ENCODE peak calls at places on chromosomes 2 and 18, in seven cellular contexts. G, Y, J, D, P, F and R are unnamed samples.

GRCh38 chr2:101011152-101011551 is 9.1 kb downstream of the RPL31 start:
- DNase-seq in G (no peak), Y (no peak), J (no peak), D (no peak), P (no peak), F (no peak), R (no peak)

GRCh38 chr2:137910641-137911040 is 53.6 kb upstream of the HNMT start:
- DNase-seq in G (no peak), Y (no peak), J (peak), D (peak), P (peak), F (peak), R (no peak)

GRCh38 chr2:112633708-112634107 is 12.0 kb upstream of the SLC20A1 start:
- DNase-seq in G (no peak), Y (no peak), J (no peak), D (no peak), P (no peak), F (no peak), R (no peak)

GRCh38 chr2:7984693-7985353 is 697.0 kb upstream of the ID2 start:
- DNase-seq in G (no peak), Y (no peak), J (no peak), D (no peak), P (no peak), F (no peak), R (no peak)

GRCh38 chr18:35582310-35582682 is 756 bp downstream of the GALNT1 start:
- DNase-seq in G (no peak), Y (no peak), J (no peak), D (peak), P (no peak), F (no peak), R (no peak)

GRCh38 chr2:237885931-237886701 is 26.7 kb downstream of the RAMP1 start:
- DNase-seq in G (no peak), Y (no peak), J (no peak), D (no peak), P (peak), F (no peak), R (no peak)

GRCh38 chr2:98040331-98040939 is 44.7 kb upstream of the TMEM131 start:
- DNase-seq in G (no peak), Y (no peak), J (no peak), D (no peak), P (no peak), F (no peak), R (no peak)

GRCh38 chr2:127673304-127674069 is 1.8 kb downstream of the LIMS2 start:
- DNase-seq in G (no peak), Y (no peak), J (no peak), D (no peak), P (peak), F (no peak), R (no peak)

GRCh38 chr2:151657667-151658076 is 76.6 kb downstream of the NEB start:
- DNase-seq in G (no peak), Y (no peak), J (no peak), D (no peak), P (no peak), F (no peak), R (no peak)

GRCh38 chr2:86396304-86396785 is 44.8 kb upstream of the KDM3A start:
- DNase-seq in G (peak), Y (no peak), J (peak), D (peak), P (peak), F (peak), R (peak)